ENCODE peak calls at places on chromosome 14, in six cellular contexts. T is WTC11; S is CD8-positive, alpha-beta T cell; N is AG20443; K is GM13976; M is NCI-H1092 treated with DMSO at 0.1 percent for 48 hours. O is an unnamed sample.

GRCh38 chr14:92093320-92093719 is 13.1 kb downstream of the ATXN3 start:
- DNase-seq in T (no peak), S (no peak), N (peak), K (no peak), M (peak), O (no peak)

GRCh38 chr14:65832431-65833253 is 420.1 kb downstream of the FUT8 start:
- DNase-seq in T (no peak), S (no peak), N (peak), K (no peak), M (peak), O (no peak)

GRCh38 chr14:102510616-102511520 is 1.3 kb upstream of the ANKRD9 start:
- DNase-seq in T (peak), S (no peak), N (no peak), K (peak), M (no peak), O (no peak)

GRCh38 chr14:24353551-24354529 is 14.0 kb upstream of the RIPK3 start:
- DNase-seq in T (no peak), S (no peak), N (peak), K (no peak), M (no peak), O (no peak)

GRCh38 chr14:76761198-76761848 is at the start of gene VASH1:
- DNase-seq in T (peak), S (peak), N (peak), K (peak), M (peak), O (peak)

GRCh38 chr14:81172881-81173280 is 47.9 kb downstream of the GTF2A1 start:
- DNase-seq in T (no peak), S (no peak), N (peak), K (no peak), M (no peak), O (no peak)

GRCh38 chr14:32366995-32367394 is 37.9 kb downstream of the AKAP6 start:
- DNase-seq in T (no peak), S (no peak), N (peak), K (no peak), M (peak), O (no peak)

GRCh38 chr14:44736326-44736725 is 225.4 kb downstream of the KLHL28 start:
- DNase-seq in T (no peak), S (no peak), N (no peak), K (no peak), M (no peak), O (no peak)

GRCh38 chr14:78983126-78983525 is 813.0 kb downstream of the NRXN3 start:
- DNase-seq in T (no peak), S (no peak), N (no peak), K (no peak), M (no peak), O (no peak)

GRCh38 chr14:100158566-100159106 is 809 bp downstream of the DEGS2 start:
- DNase-seq in T (no peak), S (no peak), N (no peak), K (no peak), M (no peak), O (no peak)

GRCh38 chr14:21036746-21037145 is 2.1 kb upstream of the RNASE13 start:
- DNase-seq in T (no peak), S (no peak), N (no peak), K (no peak), M (no peak), O (no peak)

GRCh38 chr14:88765130-88765529 is 27.6 kb downstream of the EML5 start:
- DNase-seq in T (no peak), S (no peak), N (no peak), K (no peak), M (no peak), O (no peak)

GRCh38 chr14:27727371-27727770 is 1039.2 kb upstream of the FOXG1 start:
- DNase-seq in T (no peak), S (no peak), N (no peak), K (no peak), M (peak), O (no peak)

GRCh38 chr14:79411403-79412174 is 799.7 kb downstream of the DIO2 start:
- DNase-seq in T (no peak), S (no peak), N (no peak), K (no peak), M (no peak), O (no peak)

GRCh38 chr14:92460916-92461579 is 52.5 kb upstream of the RIN3 start:
- DNase-seq in T (no peak), S (peak), N (peak), K (peak), M (no peak), O (no peak)

GRCh38 chr14:101716956-101717662 is 44.4 kb upstream of the PPP2R5C start:
- DNase-seq in T (no peak), S (peak), N (no peak), K (no peak), M (no peak), O (no peak)

GRCh38 chr14:70921669-70922068 is 14.4 kb downstream of the PCNX1 start:
- DNase-seq in T (no peak), S (no peak), N (no peak), K (no peak), M (no peak), O (no peak)

GRCh38 chr14:88196925-88197324 is 126.1 kb downstream of the KCNK10 start:
- DNase-seq in T (no peak), S (no peak), N (no peak), K (no peak), M (no peak), O (no peak)

GRCh38 chr14:68659021-68659931 is 133.6 kb downstream of the ZFP36L1 start:
- DNase-seq in T (no peak), S (peak), N (no peak), K (no peak), M (no peak), O (no peak)

O was measured in effector CD4-positive, alpha-beta T cell.